ENCODE peak calls at places on chromosome 4, in seven cellular contexts. A, Z, Q, H, R, B and P are unnamed samples.
A peak's percentile ranks its signal among the peaks of the same experiment; 100 is the strongest.

GRCh38 chr4:142372570-142373300 is 473.4 kb downstream of the INPP4B start:
- DNase-seq in Q (peak; percentile 34), A (no peak), R (no peak), Z (no peak), B (no peak), H (no peak), P (no peak)

GRCh38 chr4:144174401-144175067 is 34.0 kb upstream of the GYPA start:
- DNase-seq in B (peak; percentile 48), A (peak; percentile 50), R (no peak), H (no peak), Z (peak; percentile 74), Q (peak; percentile 58), P (no peak)

GRCh38 chr4:84681488-84682274 is 98.8 kb downstream of the CDS1 start:
- DNase-seq in H (no peak), B (no peak), Q (peak; percentile 90), A (peak; percentile 58), Z (peak; percentile 32), R (no peak), P (no peak)

GRCh38 chr4:152247271-152247975 is 288.5 kb downstream of the FBXW7 start:
- DNase-seq in R (no peak), B (no peak), Z (peak; percentile 22), A (no peak), Q (no peak), H (no peak), P (no peak)

GRCh38 chr4:107654694-107655093 is 65.3 kb downstream of the PAPSS1 start:
- DNase-seq in H (no peak), Z (peak; percentile 23), B (no peak), Q (peak; percentile 5), R (no peak), A (no peak), P (no peak)

GRCh38 chr4:14415146-14415545 is 587.1 kb upstream of the CPEB2 start:
- DNase-seq in B (no peak), R (no peak), H (no peak), Q (peak; percentile 26), Z (peak; percentile 56), A (peak; percentile 25), P (no peak)

GRCh38 chr4:40471923-40472322 is 136.8 kb downstream of the CHRNA9 start:
- DNase-seq in H (no peak), Z (no peak), B (no peak), A (peak; percentile 23), Q (peak; percentile 36), R (no peak), P (no peak)

GRCh38 chr4:52199574-52200338 is 148.7 kb downstream of the SPATA18 start:
- DNase-seq in A (peak; percentile 20), Q (peak; percentile 3), R (no peak), H (no peak), Z (no peak), B (no peak), P (no peak)

GRCh38 chr4:153067376-153067775 is 131.3 kb downstream of the FHDC1 start:
- DNase-seq in Z (peak; percentile 85), Q (peak; percentile 57), B (no peak), R (no peak), A (peak; percentile 24), H (no peak), P (no peak)

GRCh38 chr4:86482851-86483490 is 111.1 kb upstream of the PTPN13 start:
- DNase-seq in R (no peak), A (no peak), Q (peak; percentile 15), B (no peak), H (no peak), Z (no peak), P (no peak)

GRCh38 chr4:98642991-98643426 is 15.4 kb downstream of the TSPAN5 start:
- DNase-seq in Q (peak; percentile 83), H (no peak), Z (peak; percentile 35), R (no peak), A (peak; percentile 90), B (no peak), P (no peak)

GRCh38 chr4:19455850-19456602 is 795.7 kb upstream of the SLIT2 start:
- DNase-seq in B (no peak), Q (no peak), H (no peak), R (no peak), Z (no peak), A (no peak), P (no peak)

GRCh38 chr4:6655924-6656323 is 15.4 kb downstream of the MRFAP1 start:
- DNase-seq in A (no peak), Q (no peak), H (no peak), B (no peak), R (no peak), Z (no peak), P (no peak)

GRCh38 chr4:84647307-84647884 is 64.5 kb downstream of the CDS1 start:
- DNase-seq in R (no peak), A (no peak), Q (no peak), H (no peak), B (no peak), Z (no peak), P (peak; percentile 21)

GRCh38 chr4:85084371-85085170 is 118.1 kb upstream of the WDFY3 start:
- DNase-seq in R (no peak), H (no peak), Z (peak; percentile 84), B (no peak), A (peak; percentile 56), Q (peak; percentile 61), P (peak; percentile 15)

GRCh38 chr4:6177587-6178197 is 22.7 kb downstream of the JAKMIP1 start:
- DNase-seq in R (peak; percentile 39), B (peak; percentile 43), Q (no peak), H (no peak), A (no peak), Z (no peak), P (no peak)

GRCh38 chr4:113921089-113921842 is 58.2 kb downstream of the ARSJ start:
- DNase-seq in A (no peak), H (no peak), R (no peak), Q (peak; percentile 62), Z (peak; percentile 11), B (no peak), P (no peak)

GRCh38 chr4:1305781-1306455 is 16.2 kb downstream of the MAEA start:
- DNase-seq in R (peak; percentile 8), Q (no peak), Z (no peak), A (no peak), B (peak; percentile 25), H (peak; percentile 13), P (no peak)

GRCh38 chr4:1305261-1305711 is 15.6 kb downstream of the MAEA start:
- DNase-seq in Q (no peak), R (peak; percentile 30), B (no peak), A (peak; percentile 49), H (peak; percentile 39), Z (no peak), P (no peak)

GRCh38 chr4:1309261-1310010 is 19.7 kb downstream of the MAEA start:
- DNase-seq in H (peak; percentile 91), Q (peak; percentile 94), R (peak; percentile 86), B (peak; percentile 35), Z (peak; percentile 93), A (peak; percentile 88), P (peak; percentile 90)

GRCh38 chr4:1310031-1310795 is 20.5 kb downstream of the MAEA start:
- DNase-seq in Q (no peak), B (no peak), Z (no peak), A (peak; percentile 76), H (no peak), R (no peak), P (no peak)

GRCh38 chr4:1307951-1308735 is 18.5 kb downstream of the MAEA start:
- DNase-seq in R (peak; percentile 34), A (no peak), Q (no peak), H (no peak), B (no peak), Z (no peak), P (no peak)
- H3K27ac ChIP-seq in R (no peak overlapping the region), A (no peak overlapping the region), Q (peak overlapping the region; percentile 84), H (peak overlapping the region; percentile 65), B (no peak overlapping the region), Z (peak overlapping the region; percentile 89), P (no peak overlapping the region)

GRCh38 chr4:83219344-83219990 is 65.1 kb downstream of the COQ2 start:
- DNase-seq in A (peak; percentile 86), Q (peak; percentile 8), B (peak; percentile 47), H (peak; percentile 57), R (no peak), Z (no peak), P (peak; percentile 33)
- H3K4me3 ChIP-seq in A (peak overlapping the region; percentile 42), Q (no peak overlapping the region), B (no peak overlapping the region), H (peak overlapping the region; percentile 12), R (no peak overlapping the region), Z (no peak overlapping the region), P (no peak overlapping the region)

GRCh38 chr4:7998447-7998846 is 58.8 kb upstream of the AFAP1 start:
- DNase-seq in Q (no peak), H (no peak), Z (no peak), A (no peak), R (peak; percentile 38), B (no peak), P (no peak)

GRCh38 chr4:7999279-7999678 is 59.6 kb upstream of the AFAP1 start:
- DNase-seq in A (no peak), Q (no peak), R (peak; percentile 4), H (no peak), Z (no peak), B (no peak), P (no peak)

GRCh38 chr4:8000721-8001491 is 61.2 kb upstream of the AFAP1 start:
- DNase-seq in Q (no peak), H (no peak), B (no peak), A (no peak), R (peak; percentile 60), Z (no peak), P (no peak)

GRCh38 chr4:8000247-8000646 is 60.6 kb upstream of the AFAP1 start:
- DNase-seq in Q (no peak), R (peak; percentile 25), H (no peak), Z (no peak), B (no peak), A (no peak), P (no peak)

DNA sequence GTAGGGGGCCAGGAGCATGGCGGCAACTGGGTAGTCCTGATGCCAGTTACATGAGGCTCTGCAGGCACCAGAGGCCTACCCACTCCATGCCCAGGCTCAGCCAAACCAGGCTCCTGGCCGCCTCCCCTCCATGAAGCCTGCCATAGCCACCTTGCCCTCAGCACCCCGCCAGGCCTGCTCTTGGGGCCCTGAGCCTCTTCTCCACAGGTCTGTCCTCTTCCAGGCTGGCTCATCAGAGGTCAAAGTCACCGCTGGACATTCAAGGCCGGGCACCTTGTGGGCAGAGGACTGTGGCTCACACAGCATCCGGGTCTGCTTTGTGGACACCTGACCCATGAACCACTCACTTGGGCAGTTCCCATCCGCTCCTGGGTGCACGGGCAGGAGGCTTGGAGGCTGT is 60.0 kb upstream of the AFAP1 start:
- DNase-seq in H (no peak), Q (no peak), B (no peak), Z (no peak), A (no peak), R (peak; percentile 58), P (no peak)
- H3K27me3 ChIP-seq in H (no peaks in the 10 kb centered on the region), Q (no peaks in the 10 kb centered on the region), B (no peaks in the 10 kb centered on the region), Z (no peaks in the 10 kb centered on the region), A (no peaks in the 10 kb centered on the region), R (no peaks in the 10 kb centered on the region), P (no peaks in the 10 kb centered on the region)

DNA sequence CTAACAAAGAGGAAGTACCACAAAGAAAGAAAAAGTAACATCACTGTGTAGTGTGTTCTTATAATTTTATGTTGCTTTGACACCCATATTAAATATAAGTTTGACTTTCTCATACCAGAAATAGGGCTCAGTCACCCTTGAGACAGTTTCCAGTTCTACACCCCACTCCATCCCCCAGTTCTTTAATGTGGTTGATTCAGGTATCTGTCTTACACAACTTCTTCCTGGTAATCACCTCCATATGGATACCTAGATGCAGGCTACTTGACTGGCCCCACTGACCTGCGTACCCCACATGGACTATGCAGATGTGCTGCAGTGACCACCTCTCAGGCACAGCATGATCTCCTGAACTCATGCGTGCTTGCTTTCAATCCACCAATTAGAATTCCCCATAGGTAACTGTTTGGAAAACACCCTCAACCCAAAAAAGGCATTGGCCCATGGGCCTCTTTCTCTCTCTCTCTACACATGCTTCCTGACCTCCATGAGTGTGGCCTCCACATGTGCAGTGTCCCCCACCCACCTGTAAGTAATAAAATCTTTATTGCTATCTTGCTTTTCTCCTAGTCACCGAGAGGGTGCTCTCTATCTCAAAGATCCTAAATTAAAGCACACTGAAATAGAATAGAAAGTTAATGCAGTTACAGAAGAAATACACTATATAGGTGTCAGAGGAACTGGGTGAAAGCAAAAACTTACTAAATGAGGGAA is 98.3 kb downstream of the ZAR1 start:
- DNase-seq in R (no peak), Z (no peak), A (no peak), H (no peak), B (no peak), Q (no peak), P (no peak)
- H3K27ac ChIP-seq in R (no peak overlapping the region), Z (no peak overlapping the region), A (no peak overlapping the region), H (no peak overlapping the region), B (no peak overlapping the region), Q (no peak overlapping the region), P (no peak overlapping the region)